ENCODE peak calls at places on chromosomes 16 and 17, in nine cellular contexts. One of them, this sample, is unnamed.

GRCh38 chr16:65441501-65441900 is 319.6 kb upstream of the CDH11 start:
- DNase-seq in BE2C: no peak
- DNase-seq in breast epithelium: no peak
- DNase-seq in adrenal gland: no peak
- DNase-seq in heart right ventricle: no peak
- DNase-seq in CD8-positive, alpha-beta T cell: no peak
- DNase-seq in H9: no peak
- DNase-seq in AG10803: no peak
- DNase-seq in DND-41: no peak
- DNase-seq in this sample: no peak

GRCh38 chr16:87017388-87018012 is 299.7 kb downstream of the C16orf95 start:
- DNase-seq in AG10803: peak
- DNase-seq in BE2C: no peak
- DNase-seq in CD8-positive, alpha-beta T cell: no peak
- DNase-seq in DND-41: no peak
- DNase-seq in H9: peak
- DNase-seq in breast epithelium: no peak
- DNase-seq in adrenal gland: no peak
- DNase-seq in heart right ventricle: no peak
- DNase-seq in this sample: no peak

GRCh38 chr17:18039535-18040286 is 503 bp downstream of the GID4 start:
- DNase-seq in breast epithelium: no peak
- DNase-seq in H9: peak
- DNase-seq in DND-41: no peak
- DNase-seq in BE2C: no peak
- DNase-seq in AG10803: no peak
- DNase-seq in CD8-positive, alpha-beta T cell: no peak
- DNase-seq in heart right ventricle: no peak
- DNase-seq in adrenal gland: peak
- DNase-seq in this sample: no peak

GRCh38 chr16:14015948-14016347 is 55.2 kb upstream of the MRTFB start:
- DNase-seq in adrenal gland: peak
- DNase-seq in H9: no peak
- DNase-seq in AG10803: peak
- DNase-seq in breast epithelium: no peak
- DNase-seq in heart right ventricle: no peak
- DNase-seq in DND-41: no peak
- DNase-seq in BE2C: no peak
- DNase-seq in CD8-positive, alpha-beta T cell: no peak
- DNase-seq in this sample: no peak

GRCh38 chr17:32960815-32961214 is 30.8 kb upstream of the SPACA3 start:
- DNase-seq in adrenal gland: no peak
- DNase-seq in CD8-positive, alpha-beta T cell: no peak
- DNase-seq in AG10803: peak
- DNase-seq in DND-41: no peak
- DNase-seq in BE2C: no peak
- DNase-seq in heart right ventricle: no peak
- DNase-seq in breast epithelium: no peak
- DNase-seq in H9: no peak
- DNase-seq in this sample: no peak

GRCh38 chr17:10429416-10430045 is 7.8 kb upstream of the MYH8 start:
- DNase-seq in adrenal gland: no peak
- DNase-seq in AG10803: peak
- DNase-seq in DND-41: no peak
- DNase-seq in H9: no peak
- DNase-seq in heart right ventricle: no peak
- DNase-seq in BE2C: no peak
- DNase-seq in breast epithelium: no peak
- DNase-seq in CD8-positive, alpha-beta T cell: no peak
- DNase-seq in this sample: no peak

GRCh38 chr17:14818469-14818868 is 446.7 kb downstream of the PMP22 start:
- DNase-seq in heart right ventricle: no peak
- DNase-seq in AG10803: no peak
- DNase-seq in breast epithelium: no peak
- DNase-seq in H9: no peak
- DNase-seq in CD8-positive, alpha-beta T cell: no peak
- DNase-seq in DND-41: no peak
- DNase-seq in adrenal gland: no peak
- DNase-seq in BE2C: no peak
- DNase-seq in this sample: no peak

GRCh38 chr16:55678061-55678935 is 22.5 kb downstream of the SLC6A2 start:
- DNase-seq in adrenal gland: no peak
- DNase-seq in H9: no peak
- DNase-seq in CD8-positive, alpha-beta T cell: no peak
- DNase-seq in heart right ventricle: no peak
- DNase-seq in BE2C: no peak
- DNase-seq in AG10803: no peak
- DNase-seq in breast epithelium: no peak
- DNase-seq in DND-41: no peak
- DNase-seq in this sample: no peak

GRCh38 chr16:84825896-84826557 is 6.2 kb downstream of the CRISPLD2 start:
- DNase-seq in CD8-positive, alpha-beta T cell: no peak
- DNase-seq in adrenal gland: no peak
- DNase-seq in BE2C: no peak
- DNase-seq in breast epithelium: no peak
- DNase-seq in DND-41: no peak
- DNase-seq in H9: no peak
- DNase-seq in AG10803: peak
- DNase-seq in heart right ventricle: no peak
- DNase-seq in this sample: no peak

GRCh38 chr17:45247429-45248131 is 14.3 kb downstream of the SPATA32 start:
- DNase-seq in heart right ventricle: peak
- DNase-seq in AG10803: peak
- DNase-seq in adrenal gland: peak
- DNase-seq in H9: peak
- DNase-seq in BE2C: peak
- DNase-seq in CD8-positive, alpha-beta T cell: peak
- DNase-seq in DND-41: peak
- DNase-seq in breast epithelium: peak
- DNase-seq in this sample: peak

GRCh38 chr17:352421-353212 is at the start of gene RPH3AL:
- DNase-seq in H9: peak
- DNase-seq in DND-41: no peak
- DNase-seq in heart right ventricle: peak
- DNase-seq in BE2C: peak
- DNase-seq in AG10803: peak
- DNase-seq in breast epithelium: peak
- DNase-seq in adrenal gland: peak
- DNase-seq in CD8-positive, alpha-beta T cell: no peak
- DNase-seq in this sample: no peak

GRCh38 chr17:11459780-11460426 is 138.4 kb upstream of the DNAH9 start:
- DNase-seq in CD8-positive, alpha-beta T cell: no peak
- DNase-seq in heart right ventricle: no peak
- DNase-seq in AG10803: no peak
- DNase-seq in breast epithelium: no peak
- DNase-seq in DND-41: no peak
- DNase-seq in adrenal gland: no peak
- DNase-seq in BE2C: no peak
- DNase-seq in H9: no peak
- DNase-seq in this sample: no peak

DNA sequence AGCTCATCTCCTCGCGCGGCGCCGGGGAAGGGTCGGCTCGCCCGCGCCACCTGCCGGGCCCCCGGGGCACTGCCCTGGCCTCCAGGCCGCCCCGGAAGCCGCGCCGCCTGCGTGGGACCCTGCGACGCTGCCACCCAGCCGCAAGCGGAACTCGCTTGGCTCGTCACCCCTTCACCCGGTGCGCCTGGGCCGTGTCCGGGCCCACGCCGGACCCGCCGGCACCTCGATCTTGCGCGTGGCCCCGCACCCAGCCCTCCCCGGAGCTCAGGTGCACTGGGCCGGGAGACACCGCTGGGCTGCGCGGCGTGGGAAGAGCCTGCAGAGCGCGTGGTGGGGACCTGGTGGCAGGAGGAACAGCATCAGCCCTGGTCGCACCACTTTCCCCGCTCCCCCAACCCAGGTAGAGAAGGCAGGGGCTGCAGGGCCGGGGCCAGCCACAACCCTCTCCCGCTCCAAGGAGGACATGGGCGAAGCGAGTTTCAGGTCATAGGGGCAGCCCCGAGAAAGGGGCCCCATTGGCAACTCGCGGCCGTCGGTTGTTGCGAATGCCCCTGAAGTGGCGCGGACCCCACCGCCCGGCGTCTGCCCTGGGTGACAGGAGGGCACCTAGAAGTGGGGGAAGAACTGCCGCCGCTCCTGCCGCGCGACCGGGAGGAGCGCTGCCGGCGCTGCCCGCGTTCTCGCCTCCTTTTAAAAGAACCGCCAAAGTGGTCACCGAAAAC is 363 bp upstream of the MIF4GD start:
- DNase-seq in breast epithelium: peak
- DNase-seq in H9: peak
- DNase-seq in adrenal gland: peak
- DNase-seq in AG10803: peak
- DNase-seq in DND-41: peak
- DNase-seq in heart right ventricle: peak
- DNase-seq in CD8-positive, alpha-beta T cell: peak
- DNase-seq in BE2C: peak
- DNase-seq in this sample: peak
- TF ChIP-seq CTCF in breast epithelium: peak
- TF ChIP-seq CTCF in H9: peak
- TF ChIP-seq CTCF in adrenal gland: peak
- TF ChIP-seq CTCF in AG10803: peak
- TF ChIP-seq CTCF in DND-41: peak
- TF ChIP-seq CTCF in heart right ventricle: peak
- TF ChIP-seq CTCF in CD8-positive, alpha-beta T cell: peak
- TF ChIP-seq CTCF in BE2C: no peak
- TF ChIP-seq CTCF in this sample: peak

GRCh38 chr17:72422204-72422504 is 301.3 kb downstream of the SOX9 start:
- DNase-seq in H9: no peak
- DNase-seq in CD8-positive, alpha-beta T cell: no peak
- DNase-seq in breast epithelium: no peak
- DNase-seq in BE2C: no peak
- DNase-seq in AG10803: no peak
- DNase-seq in DND-41: no peak
- DNase-seq in heart right ventricle: no peak
- DNase-seq in adrenal gland: no peak
- DNase-seq in this sample: no peak

GRCh38 chr17:72417627-72418026 is 296.8 kb downstream of the SOX9 start:
- DNase-seq in heart right ventricle: no peak
- DNase-seq in H9: no peak
- DNase-seq in BE2C: no peak
- DNase-seq in breast epithelium: no peak
- DNase-seq in AG10803: no peak
- DNase-seq in adrenal gland: no peak
- DNase-seq in CD8-positive, alpha-beta T cell: no peak
- DNase-seq in DND-41: no peak
- DNase-seq in this sample: no peak

GRCh38 chr17:72420775-72421127 is 299.9 kb downstream of the SOX9 start:
- DNase-seq in AG10803: no peak
- DNase-seq in H9: no peak
- DNase-seq in CD8-positive, alpha-beta T cell: no peak
- DNase-seq in heart right ventricle: no peak
- DNase-seq in BE2C: no peak
- DNase-seq in adrenal gland: no peak
- DNase-seq in breast epithelium: no peak
- DNase-seq in DND-41: no peak
- DNase-seq in this sample: no peak

GRCh38 chr17:72421128-72422092 is 300.6 kb downstream of the SOX9 start:
- DNase-seq in heart right ventricle: no peak
- DNase-seq in H9: no peak
- DNase-seq in CD8-positive, alpha-beta T cell: no peak
- DNase-seq in adrenal gland: peak
- DNase-seq in AG10803: peak
- DNase-seq in BE2C: peak
- DNase-seq in breast epithelium: peak
- DNase-seq in DND-41: peak
- DNase-seq in this sample: no peak

GRCh38 chr17:72419866-72420774 is 299.3 kb downstream of the SOX9 start:
- DNase-seq in breast epithelium: no peak
- DNase-seq in adrenal gland: no peak
- DNase-seq in CD8-positive, alpha-beta T cell: no peak
- DNase-seq in AG10803: no peak
- DNase-seq in heart right ventricle: no peak
- DNase-seq in BE2C: no peak
- DNase-seq in H9: no peak
- DNase-seq in DND-41: no peak
- DNase-seq in this sample: no peak
- TF ChIP-seq CTCF in breast epithelium: no peak
- TF ChIP-seq CTCF in adrenal gland: no peak
- TF ChIP-seq CTCF in CD8-positive, alpha-beta T cell: no peak
- TF ChIP-seq CTCF in AG10803: no peak
- TF ChIP-seq CTCF in heart right ventricle: no peak
- TF ChIP-seq CTCF in BE2C: no peak
- TF ChIP-seq CTCF in H9: no peak
- TF ChIP-seq CTCF in DND-41: no peak
- TF ChIP-seq CTCF in this sample: no peak

GRCh38 chr16:58649707-58650106 is 20.1 kb upstream of the CNOT1 start:
- DNase-seq in heart right ventricle: no peak
- DNase-seq in breast epithelium: no peak
- DNase-seq in H9: no peak
- DNase-seq in AG10803: no peak
- DNase-seq in CD8-positive, alpha-beta T cell: no peak
- DNase-seq in BE2C: no peak
- DNase-seq in DND-41: no peak
- DNase-seq in adrenal gland: no peak
- DNase-seq in this sample: no peak

GRCh38 chr16:58651965-58652348 is 22.3 kb upstream of the CNOT1 start:
- DNase-seq in breast epithelium: no peak
- DNase-seq in H9: no peak
- DNase-seq in CD8-positive, alpha-beta T cell: no peak
- DNase-seq in AG10803: peak
- DNase-seq in BE2C: no peak
- DNase-seq in adrenal gland: no peak
- DNase-seq in DND-41: no peak
- DNase-seq in heart right ventricle: no peak
- DNase-seq in this sample: no peak

GRCh38 chr16:58654456-58655214 is 25.0 kb upstream of the CNOT1 start:
- DNase-seq in H9: no peak
- DNase-seq in adrenal gland: no peak
- DNase-seq in AG10803: no peak
- DNase-seq in DND-41: no peak
- DNase-seq in BE2C: no peak
- DNase-seq in heart right ventricle: no peak
- DNase-seq in breast epithelium: no peak
- DNase-seq in CD8-positive, alpha-beta T cell: no peak
- DNase-seq in this sample: no peak

GRCh38 chr16:58655215-58655596 is 25.6 kb upstream of the CNOT1 start:
- DNase-seq in BE2C: no peak
- DNase-seq in adrenal gland: no peak
- DNase-seq in DND-41: no peak
- DNase-seq in CD8-positive, alpha-beta T cell: no peak
- DNase-seq in H9: no peak
- DNase-seq in heart right ventricle: no peak
- DNase-seq in breast epithelium: no peak
- DNase-seq in AG10803: no peak
- DNase-seq in this sample: no peak

GRCh38 chr16:58652741-58653140 is 23.1 kb upstream of the CNOT1 start:
- DNase-seq in BE2C: peak
- DNase-seq in AG10803: no peak
- DNase-seq in DND-41: no peak
- DNase-seq in breast epithelium: no peak
- DNase-seq in H9: peak
- DNase-seq in CD8-positive, alpha-beta T cell: no peak
- DNase-seq in heart right ventricle: no peak
- DNase-seq in adrenal gland: peak
- DNase-seq in this sample: no peak
- TF ChIP-seq CTCF in BE2C: no peak
- TF ChIP-seq CTCF in AG10803: no peak
- TF ChIP-seq CTCF in DND-41: no peak
- TF ChIP-seq CTCF in breast epithelium: no peak
- TF ChIP-seq CTCF in H9: peak
- TF ChIP-seq CTCF in CD8-positive, alpha-beta T cell: no peak
- TF ChIP-seq CTCF in heart right ventricle: no peak
- TF ChIP-seq CTCF in adrenal gland: no peak
- TF ChIP-seq CTCF in this sample: no peak

GRCh38 chr16:57775661-57776469 is 26.4 kb downstream of the KIFC3 start:
- DNase-seq in DND-41: no peak
- DNase-seq in heart right ventricle: no peak
- DNase-seq in H9: peak
- DNase-seq in AG10803: no peak
- DNase-seq in adrenal gland: no peak
- DNase-seq in BE2C: peak
- DNase-seq in breast epithelium: no peak
- DNase-seq in CD8-positive, alpha-beta T cell: no peak
- DNase-seq in this sample: no peak
- TF ChIP-seq CTCF in DND-41: peak
- TF ChIP-seq CTCF in heart right ventricle: no peak
- TF ChIP-seq CTCF in H9: peak
- TF ChIP-seq CTCF in AG10803: no peak
- TF ChIP-seq CTCF in adrenal gland: no peak
- TF ChIP-seq CTCF in BE2C: peak
- TF ChIP-seq CTCF in breast epithelium: no peak
- TF ChIP-seq CTCF in CD8-positive, alpha-beta T cell: no peak
- TF ChIP-seq CTCF in this sample: no peak